ENCODE peak calls at places on chromosomes 4 and X, in eight cellular contexts. One of them, this sample, is unnamed.

GRCh38 chrX:54530358-54530900 is 410 bp downstream of the GNL3L start:
- DNase-seq in mucosa of descending colon: peak; percentile 23
- DNase-seq in aorta: no peak
- DNase-seq in mesendoderm: peak; percentile 6
- DNase-seq in bronchial epithelial cell: no peak
- DNase-seq in Karpas-422: no peak
- DNase-seq in pancreas: no peak
- DNase-seq in thyroid gland: no peak
- DNase-seq in this sample: no peak

GRCh38 chrX:9873952-9874351 is 87.7 kb downstream of the SHROOM2 start:
- DNase-seq in thyroid gland: peak; percentile 31
- DNase-seq in mucosa of descending colon: peak; percentile 33
- DNase-seq in aorta: no peak
- DNase-seq in Karpas-422: peak; percentile 80
- DNase-seq in bronchial epithelial cell: peak; percentile 44
- DNase-seq in pancreas: no peak
- DNase-seq in mesendoderm: peak; percentile 66
- DNase-seq in this sample: no peak

GRCh38 chr4:21949073-21949457 is 493 bp upstream of the KCNIP4 start:
- DNase-seq in pancreas: no peak
- DNase-seq in thyroid gland: peak; percentile 76
- DNase-seq in mucosa of descending colon: peak; percentile 28
- DNase-seq in Karpas-422: no peak
- DNase-seq in mesendoderm: peak; percentile 14
- DNase-seq in bronchial epithelial cell: no peak
- DNase-seq in aorta: no peak
- DNase-seq in this sample: peak; percentile 22

GRCh38 chrX:43962636-43963035 is 10.6 kb downstream of the NDP start:
- DNase-seq in mesendoderm: no peak
- DNase-seq in aorta: no peak
- DNase-seq in mucosa of descending colon: no peak
- DNase-seq in pancreas: no peak
- DNase-seq in bronchial epithelial cell: no peak
- DNase-seq in Karpas-422: no peak
- DNase-seq in thyroid gland: no peak
- DNase-seq in this sample: no peak

GRCh38 chr4:99209671-99210070 is 9.4 kb downstream of the ADH6 start:
- DNase-seq in bronchial epithelial cell: peak; percentile 13
- DNase-seq in pancreas: no peak
- DNase-seq in mucosa of descending colon: no peak
- DNase-seq in aorta: no peak
- DNase-seq in Karpas-422: no peak
- DNase-seq in mesendoderm: peak; percentile 87
- DNase-seq in thyroid gland: no peak
- DNase-seq in this sample: no peak

GRCh38 chrX:15854080-15854655 is 445 bp downstream of the AP1S2 start:
- DNase-seq in mesendoderm: peak; percentile 51
- DNase-seq in bronchial epithelial cell: no peak
- DNase-seq in aorta: peak; percentile 86
- DNase-seq in thyroid gland: peak; percentile 64
- DNase-seq in mucosa of descending colon: peak; percentile 67
- DNase-seq in pancreas: peak; percentile 63
- DNase-seq in Karpas-422: peak; percentile 78
- DNase-seq in this sample: peak; percentile 71

GRCh38 chr4:157600583-157600982 is 380.1 kb downstream of the GRIA2 start:
- DNase-seq in aorta: no peak
- DNase-seq in mucosa of descending colon: no peak
- DNase-seq in Karpas-422: no peak
- DNase-seq in pancreas: no peak
- DNase-seq in mesendoderm: peak; percentile 16
- DNase-seq in thyroid gland: no peak
- DNase-seq in bronchial epithelial cell: no peak
- DNase-seq in this sample: no peak

GRCh38 chr4:82230310-82230709 is 143.5 kb downstream of the HNRNPD start:
- DNase-seq in Karpas-422: no peak
- DNase-seq in pancreas: no peak
- DNase-seq in bronchial epithelial cell: peak; percentile 98
- DNase-seq in aorta: no peak
- DNase-seq in mucosa of descending colon: no peak
- DNase-seq in thyroid gland: no peak
- DNase-seq in mesendoderm: no peak
- DNase-seq in this sample: no peak

GRCh38 chrX:10072786-10073568 is 83.8 kb upstream of the CLCN4 start:
- DNase-seq in thyroid gland: no peak
- DNase-seq in mucosa of descending colon: no peak
- DNase-seq in pancreas: no peak
- DNase-seq in mesendoderm: no peak
- DNase-seq in bronchial epithelial cell: no peak
- DNase-seq in Karpas-422: no peak
- DNase-seq in aorta: no peak
- DNase-seq in this sample: no peak

GRCh38 chrX:22538581-22538980 is 265.9 kb downstream of the CBLL2 start:
- DNase-seq in thyroid gland: no peak
- DNase-seq in pancreas: no peak
- DNase-seq in bronchial epithelial cell: peak; percentile 22
- DNase-seq in mucosa of descending colon: no peak
- DNase-seq in Karpas-422: no peak
- DNase-seq in mesendoderm: peak; percentile 7
- DNase-seq in aorta: no peak
- DNase-seq in this sample: no peak

GRCh38 chr4:143375326-143376073 is 38.8 kb downstream of the GAB1 start:
- DNase-seq in pancreas: no peak
- DNase-seq in aorta: no peak
- DNase-seq in Karpas-422: peak; percentile 60
- DNase-seq in bronchial epithelial cell: no peak
- DNase-seq in mucosa of descending colon: peak; percentile 44
- DNase-seq in thyroid gland: no peak
- DNase-seq in mesendoderm: peak; percentile 67
- DNase-seq in this sample: no peak

GRCh38 chr4:162793571-162793970 is 373.1 kb downstream of the NAF1 start:
- DNase-seq in mesendoderm: no peak
- DNase-seq in thyroid gland: no peak
- DNase-seq in mucosa of descending colon: no peak
- DNase-seq in Karpas-422: no peak
- DNase-seq in aorta: no peak
- DNase-seq in pancreas: no peak
- DNase-seq in bronchial epithelial cell: no peak
- DNase-seq in this sample: no peak

GRCh38 chrX:110665636-110666035 is 130.0 kb downstream of the CHRDL1 start:
- DNase-seq in pancreas: peak; percentile 24
- DNase-seq in thyroid gland: peak; percentile 30
- DNase-seq in mucosa of descending colon: no peak
- DNase-seq in Karpas-422: peak; percentile 80
- DNase-seq in mesendoderm: peak; percentile 52
- DNase-seq in aorta: no peak
- DNase-seq in bronchial epithelial cell: peak; percentile 8
- DNase-seq in this sample: no peak

GRCh38 chr4:76582817-76583087 is 147.7 kb downstream of the SHROOM3 start:
- DNase-seq in mucosa of descending colon: no peak
- DNase-seq in mesendoderm: no peak
- DNase-seq in Karpas-422: no peak
- DNase-seq in thyroid gland: no peak
- DNase-seq in bronchial epithelial cell: no peak
- DNase-seq in pancreas: no peak
- DNase-seq in aorta: no peak
- DNase-seq in this sample: no peak

GRCh38 chrX:154378059-154378798 is 866 bp upstream of the EMD start:
- DNase-seq in Karpas-422: peak; percentile 63
- DNase-seq in mesendoderm: no peak
- DNase-seq in pancreas: peak; percentile 96
- DNase-seq in thyroid gland: peak; percentile 78
- DNase-seq in bronchial epithelial cell: peak; percentile 54
- DNase-seq in aorta: peak; percentile 90
- DNase-seq in mucosa of descending colon: peak; percentile 72
- DNase-seq in this sample: peak; percentile 68

GRCh38 chr4:55098805-55099204 is 26.6 kb downstream of the KDR start:
- DNase-seq in pancreas: no peak
- DNase-seq in mucosa of descending colon: no peak
- DNase-seq in thyroid gland: no peak
- DNase-seq in mesendoderm: no peak
- DNase-seq in bronchial epithelial cell: no peak
- DNase-seq in Karpas-422: no peak
- DNase-seq in aorta: no peak
- DNase-seq in this sample: no peak
- H3K36me3 ChIP-seq in pancreas: no peaks in the 10 kb centered on the region
- H3K36me3 ChIP-seq in mucosa of descending colon: no peaks in the 10 kb centered on the region
- H3K36me3 ChIP-seq in thyroid gland: no peaks in the 10 kb centered on the region
- H3K36me3 ChIP-seq in mesendoderm: peaks cover 10% of the 10 kb centered on the region
- H3K36me3 ChIP-seq in bronchial epithelial cell: no peaks in the 10 kb centered on the region
- H3K36me3 ChIP-seq in Karpas-422: no peaks in the 10 kb centered on the region
- H3K36me3 ChIP-seq in aorta: peaks cover 1% of the 10 kb centered on the region
- H3K36me3 ChIP-seq in this sample: no peaks in the 10 kb centered on the region

DNA sequence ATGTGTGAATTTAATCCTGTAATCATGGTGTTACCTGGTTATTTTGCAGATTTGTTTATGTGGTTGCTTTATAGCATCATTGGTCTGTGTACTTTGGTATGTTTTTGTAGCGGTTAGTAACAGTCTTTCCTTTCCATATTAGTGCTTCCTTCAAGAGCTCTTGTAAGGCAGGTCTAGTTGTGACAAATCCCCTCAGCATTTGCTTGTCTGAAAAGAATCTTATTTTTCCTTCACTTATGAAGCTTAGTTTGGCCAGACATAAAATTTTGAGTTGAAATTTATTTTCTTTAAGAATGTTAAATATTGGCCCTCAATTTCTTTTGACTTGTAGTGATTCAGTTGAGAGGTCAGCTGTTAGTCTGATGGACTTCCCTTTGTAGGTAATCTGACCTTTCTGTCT is 1096.1 kb upstream of the SLIT2 start:
- DNase-seq in Karpas-422: no peak
- DNase-seq in bronchial epithelial cell: no peak
- DNase-seq in aorta: no peak
- DNase-seq in pancreas: no peak
- DNase-seq in mucosa of descending colon: no peak
- DNase-seq in mesendoderm: peak; percentile 16
- DNase-seq in thyroid gland: no peak
- DNase-seq in this sample: no peak
- H3K36me3 ChIP-seq in Karpas-422: no peaks in the 10 kb centered on the region
- H3K36me3 ChIP-seq in bronchial epithelial cell: no peaks in the 10 kb centered on the region
- H3K36me3 ChIP-seq in aorta: no peaks in the 10 kb centered on the region
- H3K36me3 ChIP-seq in pancreas: no peaks in the 10 kb centered on the region
- H3K36me3 ChIP-seq in mucosa of descending colon: no peaks in the 10 kb centered on the region
- H3K36me3 ChIP-seq in mesendoderm: no peaks in the 10 kb centered on the region
- H3K36me3 ChIP-seq in thyroid gland: no peaks in the 10 kb centered on the region
- H3K36me3 ChIP-seq in this sample: no peaks in the 10 kb centered on the region

GRCh38 chr4:8606966-8607365 is 14.4 kb downstream of the CPZ start:
- DNase-seq in mucosa of descending colon: no peak
- DNase-seq in bronchial epithelial cell: no peak
- DNase-seq in aorta: no peak
- DNase-seq in thyroid gland: no peak
- DNase-seq in Karpas-422: no peak
- DNase-seq in pancreas: no peak
- DNase-seq in mesendoderm: no peak
- DNase-seq in this sample: no peak

GRCh38 chr4:8609824-8610350 is 17.3 kb downstream of the CPZ start:
- DNase-seq in bronchial epithelial cell: no peak
- DNase-seq in mucosa of descending colon: no peak
- DNase-seq in aorta: no peak
- DNase-seq in pancreas: no peak
- DNase-seq in Karpas-422: no peak
- DNase-seq in thyroid gland: no peak
- DNase-seq in mesendoderm: no peak
- DNase-seq in this sample: no peak

GRCh38 chr4:8609406-8609805 is 16.8 kb downstream of the CPZ start:
- DNase-seq in Karpas-422: no peak
- DNase-seq in aorta: no peak
- DNase-seq in thyroid gland: no peak
- DNase-seq in bronchial epithelial cell: no peak
- DNase-seq in pancreas: no peak
- DNase-seq in mesendoderm: no peak
- DNase-seq in mucosa of descending colon: no peak
- DNase-seq in this sample: no peak

GRCh38 chr4:8607603-8608481 is 15.3 kb downstream of the CPZ start:
- DNase-seq in Karpas-422: peak; percentile 77
- DNase-seq in pancreas: no peak
- DNase-seq in mesendoderm: peak; percentile 62
- DNase-seq in bronchial epithelial cell: no peak
- DNase-seq in aorta: no peak
- DNase-seq in thyroid gland: no peak
- DNase-seq in mucosa of descending colon: peak; percentile 54
- DNase-seq in this sample: no peak

DNA sequence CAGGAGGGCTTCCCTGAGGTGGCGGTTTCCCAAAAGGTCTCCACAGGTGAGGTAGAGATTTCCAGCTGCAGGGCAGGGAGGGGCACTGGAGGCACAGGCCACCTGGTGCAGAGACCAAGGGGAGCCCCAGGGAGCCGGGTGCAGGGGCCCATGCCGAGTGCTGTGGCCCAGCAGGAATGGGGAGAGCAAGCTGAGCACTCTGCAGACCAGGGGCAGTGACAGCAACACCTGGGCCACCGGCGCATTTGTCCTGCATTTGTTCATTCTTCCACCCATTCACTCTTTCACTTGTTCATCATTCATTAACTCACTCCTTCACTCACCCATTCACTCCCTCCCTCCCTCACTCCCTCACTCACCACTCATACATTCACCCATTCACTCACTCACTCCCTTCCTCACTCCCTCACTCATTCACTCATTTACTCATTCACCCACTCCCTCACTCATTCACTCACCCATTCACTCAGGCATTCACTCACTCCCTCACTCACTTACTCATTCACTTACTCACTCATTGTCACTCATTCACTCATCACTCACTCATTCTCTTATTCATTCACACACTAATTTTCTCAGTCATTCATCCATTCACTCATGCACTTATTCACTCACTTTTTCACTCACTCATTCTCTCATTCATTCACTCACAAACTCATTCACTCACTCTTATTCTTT is 16.3 kb downstream of the CPZ start:
- DNase-seq in pancreas: no peak
- DNase-seq in aorta: no peak
- DNase-seq in mucosa of descending colon: no peak
- DNase-seq in mesendoderm: no peak
- DNase-seq in Karpas-422: no peak
- DNase-seq in thyroid gland: no peak
- DNase-seq in bronchial epithelial cell: no peak
- DNase-seq in this sample: no peak
- H3K36me3 ChIP-seq in pancreas: no peaks in the 10 kb centered on the region
- H3K36me3 ChIP-seq in aorta: no peaks in the 10 kb centered on the region
- H3K36me3 ChIP-seq in mucosa of descending colon: no peaks in the 10 kb centered on the region
- H3K36me3 ChIP-seq in mesendoderm: no peaks in the 10 kb centered on the region
- H3K36me3 ChIP-seq in Karpas-422: no peaks in the 10 kb centered on the region
- H3K36me3 ChIP-seq in thyroid gland: no peaks in the 10 kb centered on the region
- H3K36me3 ChIP-seq in bronchial epithelial cell: no peaks in the 10 kb centered on the region
- H3K36me3 ChIP-seq in this sample: no peaks in the 10 kb centered on the region

DNA sequence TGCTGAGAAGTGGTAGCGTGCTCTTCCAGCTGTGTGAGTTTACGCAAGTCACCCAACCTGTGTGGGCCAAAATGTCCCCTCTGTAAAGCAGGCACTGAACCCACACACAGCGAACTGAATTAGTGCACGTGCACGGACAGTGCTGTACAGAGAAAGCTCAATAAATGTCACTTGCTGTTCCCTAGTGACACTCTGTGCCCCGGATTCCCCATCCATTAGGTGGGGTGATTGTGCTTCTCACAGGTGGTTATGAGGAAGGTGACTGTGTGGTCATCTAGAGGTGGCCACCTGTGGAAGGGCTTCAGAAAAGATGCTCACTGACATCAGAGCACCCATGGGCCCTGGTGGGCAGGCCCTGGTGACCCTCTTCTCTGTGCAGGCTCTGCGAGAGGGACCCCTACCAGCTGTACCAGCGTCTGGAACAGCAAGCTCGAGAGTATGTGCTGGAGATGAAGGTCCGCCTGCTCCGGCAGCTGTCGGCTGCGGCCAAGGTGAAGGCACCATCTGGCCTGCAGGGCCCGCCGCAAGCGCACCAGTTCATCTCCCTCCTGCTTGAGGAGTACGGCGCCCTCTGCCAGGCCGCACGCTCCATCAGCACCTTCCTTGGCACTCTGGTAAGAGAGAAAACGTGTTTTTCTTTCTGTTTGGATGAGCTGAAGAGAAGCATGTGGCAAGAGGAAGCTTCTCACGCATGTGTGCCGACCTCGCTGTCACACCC is 94.3 kb downstream of the FAM193A start:
- DNase-seq in bronchial epithelial cell: no peak
- DNase-seq in mucosa of descending colon: no peak
- DNase-seq in pancreas: no peak
- DNase-seq in thyroid gland: no peak
- DNase-seq in mesendoderm: no peak
- DNase-seq in Karpas-422: no peak
- DNase-seq in aorta: peak; percentile 53
- DNase-seq in this sample: no peak
- H3K36me3 ChIP-seq in bronchial epithelial cell: peaks cover 26% of the 10 kb centered on the region
- H3K36me3 ChIP-seq in mucosa of descending colon: no peaks in the 10 kb centered on the region
- H3K36me3 ChIP-seq in pancreas: peaks cover 40% of the 10 kb centered on the region
- H3K36me3 ChIP-seq in thyroid gland: peaks cover 34% of the 10 kb centered on the region
- H3K36me3 ChIP-seq in mesendoderm: peaks cover 11% of the 10 kb centered on the region
- H3K36me3 ChIP-seq in Karpas-422: peaks cover 10% of the 10 kb centered on the region
- H3K36me3 ChIP-seq in aorta: peaks cover 8% of the 10 kb centered on the region
- H3K36me3 ChIP-seq in this sample: peaks cover 2% of the 10 kb centered on the region

This sample was measured in heart left ventricle.